ENCODE peak calls at places on chromosome 19, in eight cellular contexts. P, K, Z, D, E, L, F and S are unnamed samples.

GRCh38 chr19:44903602-44904425 is 1.8 kb upstream of the APOE start:
- DNase-seq in P (peak), K (peak), Z (peak), D (no peak), E (peak), L (peak), F (peak), S (peak)

GRCh38 chr19:18366027-18366435 is 19.9 kb upstream of the GDF15 start:
- DNase-seq in P (no peak), K (no peak), Z (no peak), D (no peak), E (no peak), L (no peak), F (no peak), S (no peak)

GRCh38 chr19:49851456-49852259 is 699 bp downstream of the PTOV1 start:
- DNase-seq in P (no peak), K (peak), Z (no peak), D (no peak), E (no peak), L (no peak), F (no peak), S (no peak)

GRCh38 chr19:36340786-36341386 is 38.1 kb downstream of the ZFP14 start:
- DNase-seq in P (no peak), K (no peak), Z (no peak), D (no peak), E (no peak), L (no peak), F (no peak), S (no peak)

GRCh38 chr19:31819837-31820236 is 470.6 kb upstream of the TSHZ3 start:
- DNase-seq in P (no peak), K (no peak), Z (no peak), D (no peak), E (no peak), L (no peak), F (no peak), S (no peak)

GRCh38 chr19:48754950-48755645 is at the start of gene FGF21:
- DNase-seq in P (no peak), K (no peak), Z (no peak), D (no peak), E (no peak), L (no peak), F (no peak), S (peak)

GRCh38 chr19:50322234-50322633 is 6.9 kb downstream of the KCNC3 start:
- DNase-seq in P (no peak), K (no peak), Z (peak), D (no peak), E (no peak), L (no peak), F (no peak), S (no peak)

GRCh38 chr19:3743486-3743885 is 18.0 kb downstream of the APBA3 start:
- DNase-seq in P (no peak), K (no peak), Z (no peak), D (no peak), E (no peak), L (peak), F (no peak), S (no peak)

GRCh38 chr19:5170329-5170745 is 170.3 kb downstream of the PTPRS start:
- DNase-seq in P (no peak), K (no peak), Z (no peak), D (no peak), E (peak), L (no peak), F (peak), S (no peak)

GRCh38 chr19:53621885-53622710 is 9.7 kb upstream of the DPRX start:
- DNase-seq in P (no peak), K (no peak), Z (no peak), D (no peak), E (no peak), L (no peak), F (no peak), S (no peak)

GRCh38 chr19:35641515-35642151 is at the start of gene ETV2:
- DNase-seq in P (no peak), K (no peak), Z (no peak), D (no peak), E (no peak), L (peak), F (peak), S (no peak)

GRCh38 chr19:33268162-33268991 is 34.0 kb downstream of the CEBPA start:
- DNase-seq in P (no peak), K (no peak), Z (no peak), D (no peak), E (no peak), L (no peak), F (no peak), S (no peak)

GRCh38 chr19:6772028-6772865 is at the start of gene VAV1:
- DNase-seq in P (no peak), K (peak), Z (peak), D (no peak), E (peak), L (no peak), F (peak), S (no peak)

GRCh38 chr19:52600639-52601024 is 30.5 kb downstream of the ZNF701 start:
- DNase-seq in P (no peak), K (no peak), Z (no peak), D (no peak), E (no peak), L (no peak), F (no peak), S (no peak)

GRCh38 chr19:10007811-10008211 is 2.5 kb downstream of the COL5A3 start:
- DNase-seq in P (no peak), K (no peak), Z (no peak), D (no peak), E (no peak), L (peak), F (no peak), S (no peak)

GRCh38 chr19:20107301-20107700 is 29.5 kb downstream of the ZNF90 start:
- DNase-seq in P (no peak), K (no peak), Z (no peak), D (no peak), E (no peak), L (no peak), F (no peak), S (no peak)

GRCh38 chr19:2461751-2462634 is 5.2 kb upstream of the LMNB2 start:
- DNase-seq in P (no peak), K (no peak), Z (peak), D (no peak), E (peak), L (no peak), F (peak), S (peak)

GRCh38 chr19:33409035-33409434 is 35.5 kb downstream of the CEBPG start:
- DNase-seq in P (no peak), K (no peak), Z (no peak), D (no peak), E (no peak), L (no peak), F (no peak), S (no peak)

GRCh38 chr19:49850487-49851342 is at the start of gene PTOV1:
- DNase-seq in P (peak), K (peak), Z (peak), D (peak), E (peak), L (peak), F (peak), S (peak)

GRCh38 chr19:28466107-28467045 is 746.6 kb downstream of the UQCRFS1 start:
- DNase-seq in P (no peak), K (peak), Z (no peak), D (peak), E (peak), L (peak), F (peak), S (no peak)

GRCh38 chr19:44741258-44741731 is 7.2 kb upstream of the BCL3 start:
- DNase-seq in P (no peak), K (no peak), Z (no peak), D (no peak), E (no peak), L (no peak), F (no peak), S (no peak)

GRCh38 chr19:39124136-39124764 is 1.3 kb upstream of the PAK4 start:
- DNase-seq in P (no peak), K (no peak), Z (no peak), D (no peak), E (no peak), L (no peak), F (no peak), S (no peak)